ENCODE peak calls at places on chromosomes 3 and 15, in eight cellular contexts. K is tibial nerve, A is right cardiac atrium, S is RWPE1, C is ovary, P is H9, H is fibroblast of lung, J is lung. Z is an unnamed sample.

GRCh38 chr3:141306922-141307321 is 61.4 kb upstream of the ZBTB38 start:
- DNase-seq in K (no peak), A (no peak), S (no peak), C (no peak), P (no peak), H (no peak), J (no peak), Z (peak)

GRCh38 chr3:172315401-172316091 is 132.7 kb downstream of the GHSR start:
- DNase-seq in K (no peak), A (no peak), S (peak), C (no peak), P (no peak), H (peak), J (peak), Z (peak)

GRCh38 chr15:59299919-59300617 is 72.6 kb downstream of the MYO1E start:
- DNase-seq in K (peak), A (peak), S (peak), C (peak), P (no peak), H (peak), J (peak), Z (peak)

GRCh38 chr3:153146191-153147053 is 15.6 kb upstream of the RAP2B start:
- DNase-seq in K (no peak), A (no peak), S (no peak), C (no peak), P (no peak), H (no peak), J (no peak), Z (no peak)

GRCh38 chr3:126129408-126129891 is 45.5 kb upstream of the SLC41A3 start:
- DNase-seq in K (no peak), A (peak), S (peak), C (peak), P (peak), H (no peak), J (peak), Z (no peak)

GRCh38 chr3:24496529-24497482 is 2.2 kb upstream of the THRB start:
- DNase-seq in K (peak), A (peak), S (no peak), C (peak), P (peak), H (peak), J (peak), Z (peak)

GRCh38 chr3:139772539-139773500 is 95.0 kb upstream of the NMNAT3 start:
- DNase-seq in K (no peak), A (no peak), S (peak), C (no peak), P (no peak), H (peak), J (no peak), Z (no peak)

GRCh38 chr15:65245096-65245849 is 34.0 kb upstream of the CILP start:
- DNase-seq in K (no peak), A (peak), S (no peak), C (peak), P (no peak), H (peak), J (no peak), Z (peak)

GRCh38 chr15:89993344-89993743 is 7.8 kb upstream of the ZNF710 start:
- DNase-seq in K (no peak), A (no peak), S (no peak), C (no peak), P (no peak), H (no peak), J (no peak), Z (no peak)

GRCh38 chr15:77482570-77482969 is 61.9 kb downstream of the HMG20A start:
- DNase-seq in K (no peak), A (no peak), S (no peak), C (no peak), P (no peak), H (peak), J (no peak), Z (no peak)

GRCh38 chr3:122146466-122146865 is 37.0 kb upstream of the CASR start:
- DNase-seq in K (no peak), A (no peak), S (no peak), C (no peak), P (no peak), H (no peak), J (no peak), Z (no peak)

GRCh38 chr15:44435893-44436667 is 8.7 kb downstream of the CTDSPL2 start:
- DNase-seq in K (no peak), A (no peak), S (peak), C (no peak), P (no peak), H (peak), J (no peak), Z (no peak)

GRCh38 chr15:33834892-33835730 is 133.2 kb upstream of the CHRM5 start:
- DNase-seq in K (no peak), A (no peak), S (no peak), C (no peak), P (peak), H (no peak), J (no peak), Z (no peak)

GRCh38 chr3:8255771-8256170 is 245.9 kb upstream of the LMCD1 start:
- DNase-seq in K (no peak), A (no peak), S (no peak), C (no peak), P (no peak), H (no peak), J (no peak), Z (no peak)

GRCh38 chr3:98885851-98886250 is 15.6 kb downstream of the DCBLD2 start:
- DNase-seq in K (no peak), A (no peak), S (no peak), C (no peak), P (no peak), H (peak), J (no peak), Z (no peak)

GRCh38 chr15:80507131-80507530 is 102.9 kb downstream of the ARNT2 start:
- DNase-seq in K (no peak), A (no peak), S (no peak), C (no peak), P (no peak), H (no peak), J (no peak), Z (no peak)

GRCh38 chr3:195897853-195898415 is 10.4 kb downstream of the TNK2 start:
- DNase-seq in K (no peak), A (no peak), S (no peak), C (no peak), P (no peak), H (no peak), J (no peak), Z (no peak)

GRCh38 chr15:68420186-68420684 is 11.7 kb downstream of the ITGA11 start:
- DNase-seq in K (no peak), A (no peak), S (no peak), C (no peak), P (peak), H (peak), J (no peak), Z (peak)

GRCh38 chr3:103499967-103500366 is 1065.2 kb downstream of the ZPLD1 start:
- DNase-seq in K (no peak), A (no peak), S (no peak), C (no peak), P (no peak), H (peak), J (no peak), Z (no peak)

GRCh38 chr15:88142141-88142540 is 114.4 kb downstream of the NTRK3 start:
- DNase-seq in K (no peak), A (no peak), S (no peak), C (no peak), P (no peak), H (no peak), J (no peak), Z (no peak)

GRCh38 chr15:91894606-91895005 is 41.1 kb downstream of the SLCO3A1 start:
- DNase-seq in K (no peak), A (no peak), S (peak), C (no peak), P (no peak), H (no peak), J (no peak), Z (no peak)

GRCh38 chr3:189393598-189393997 is 221.8 kb downstream of the TPRG1 start:
- DNase-seq in K (no peak), A (no peak), S (peak), C (no peak), P (no peak), H (no peak), J (no peak), Z (no peak)

GRCh38 chr15:25426896-25427610 is 11.8 kb downstream of the UBE3A start:
- DNase-seq in K (no peak), A (no peak), S (no peak), C (no peak), P (no peak), H (no peak), J (no peak), Z (no peak)

GRCh38 chr15:92928351-92928750 is 28.2 kb downstream of the CHD2 start:
- DNase-seq in K (no peak), A (no peak), S (no peak), C (no peak), P (no peak), H (no peak), J (no peak), Z (no peak)

GRCh38 chr3:126525853-126526667 is 2.1 kb downstream of the CHST13 start:
- DNase-seq in K (no peak), A (no peak), S (no peak), C (no peak), P (no peak), H (no peak), J (no peak), Z (no peak)

GRCh38 chr3:42518800-42519567 is 16.5 kb downstream of the VIPR1 start:
- DNase-seq in K (no peak), A (peak), S (no peak), C (no peak), P (peak), H (no peak), J (no peak), Z (no peak)

GRCh38 chr3:107431048-107431297 is 53.7 kb downstream of the CCDC54 start:
- DNase-seq in K (peak), A (no peak), S (no peak), C (no peak), P (no peak), H (no peak), J (peak), Z (peak)

GRCh38 chr15:39591141-39591895 is 10.4 kb downstream of the THBS1 start:
- DNase-seq in K (no peak), A (no peak), S (no peak), C (no peak), P (no peak), H (peak), J (no peak), Z (no peak)

GRCh38 chr3:139455855-139456254 is 20.5 kb downstream of the RBP2 start:
- DNase-seq in K (no peak), A (no peak), S (no peak), C (no peak), P (no peak), H (no peak), J (no peak), Z (no peak)

GRCh38 chr3:112793311-112794081 is 53.2 kb downstream of the CD200R1L start:
- DNase-seq in K (no peak), A (peak), S (no peak), C (peak), P (no peak), H (no peak), J (no peak), Z (no peak)

GRCh38 chr15:81069356-81069755 is 64.7 kb upstream of the CFAP161 start:
- DNase-seq in K (no peak), A (no peak), S (no peak), C (no peak), P (no peak), H (no peak), J (no peak), Z (no peak)

GRCh38 chr3:120561251-120562045 is 34.7 kb upstream of the NDUFB4 start:
- DNase-seq in K (peak), A (peak), S (peak), C (peak), P (peak), H (peak), J (peak), Z (peak)

GRCh38 chr3:11136871-11137626 is 17.2 kb upstream of the HRH1 start:
- DNase-seq in K (peak), A (no peak), S (peak), C (peak), P (peak), H (peak), J (peak), Z (peak)

GRCh38 chr3:12753275-12754028 is 5.6 kb downstream of the TMEM40 start:
- DNase-seq in K (no peak), A (no peak), S (peak), C (no peak), P (no peak), H (no peak), J (no peak), Z (no peak)

GRCh38 chr3:12750658-12751071 is 8.4 kb downstream of the TMEM40 start:
- DNase-seq in K (no peak), A (no peak), S (no peak), C (no peak), P (no peak), H (peak), J (no peak), Z (no peak)

GRCh38 chr3:12751548-12751947 is 7.5 kb downstream of the TMEM40 start:
- DNase-seq in K (no peak), A (no peak), S (peak), C (no peak), P (no peak), H (peak), J (no peak), Z (no peak)

GRCh38 chr3:12752803-12753202 is 6.3 kb downstream of the TMEM40 start:
- DNase-seq in K (no peak), A (no peak), S (no peak), C (no peak), P (no peak), H (peak), J (no peak), Z (no peak)

DNA sequence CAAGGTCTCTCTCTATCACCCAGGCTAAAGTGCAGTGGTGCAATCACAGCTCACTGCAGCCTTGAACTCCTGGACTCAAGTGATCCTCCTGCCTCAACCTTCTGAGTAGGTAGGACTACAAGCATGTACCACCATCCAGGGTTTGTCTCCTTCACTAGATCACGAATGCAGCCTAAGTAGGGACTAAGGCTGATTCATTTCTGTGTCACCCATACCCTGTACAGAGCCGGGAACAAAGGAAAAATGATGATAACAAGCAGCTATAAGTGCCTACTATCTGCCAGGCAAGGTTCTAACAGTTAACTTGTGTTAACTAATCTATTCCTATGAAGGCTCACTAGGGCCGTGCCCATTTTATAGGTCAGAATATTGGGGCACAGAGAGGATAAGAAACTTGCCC is 6.9 kb downstream of the TMEM40 start:
- DNase-seq in K (no peak), A (no peak), S (no peak), C (no peak), P (no peak), H (no peak), J (no peak), Z (no peak)
- H3K27ac ChIP-seq in K (no peak), A (peak), S (no peak), C (no peak), P (no peak), H (no peak), J (peak), Z (peak)

GRCh38 chr3:13013994-13014754 is 59.1 kb downstream of the IQSEC1 start:
- DNase-seq in K (no peak), A (no peak), S (no peak), C (no peak), P (no peak), H (no peak), J (no peak), Z (no peak)
- H3K27ac ChIP-seq in K (peak), A (no peak), S (no peak), C (no peak), P (no peak), H (no peak), J (no peak), Z (no peak)

GRCh38 chr3:86938305-86938704 is 52.6 kb downstream of the VGLL3 start:
- DNase-seq in K (no peak), A (no peak), S (no peak), C (no peak), P (no peak), H (no peak), J (no peak), Z (no peak)

GRCh38 chr3:86938706-86939105 is 52.2 kb downstream of the VGLL3 start:
- DNase-seq in K (no peak), A (no peak), S (no peak), C (no peak), P (no peak), H (peak), J (no peak), Z (no peak)

GRCh38 chr3:86937306-86937791 is 53.6 kb downstream of the VGLL3 start:
- DNase-seq in K (peak), A (peak), S (peak), C (no peak), P (no peak), H (peak), J (no peak), Z (peak)

GRCh38 chr3:86930831-86931230 is 60.1 kb downstream of the VGLL3 start:
- DNase-seq in K (no peak), A (no peak), S (no peak), C (no peak), P (no peak), H (no peak), J (no peak), Z (no peak)

DNA sequence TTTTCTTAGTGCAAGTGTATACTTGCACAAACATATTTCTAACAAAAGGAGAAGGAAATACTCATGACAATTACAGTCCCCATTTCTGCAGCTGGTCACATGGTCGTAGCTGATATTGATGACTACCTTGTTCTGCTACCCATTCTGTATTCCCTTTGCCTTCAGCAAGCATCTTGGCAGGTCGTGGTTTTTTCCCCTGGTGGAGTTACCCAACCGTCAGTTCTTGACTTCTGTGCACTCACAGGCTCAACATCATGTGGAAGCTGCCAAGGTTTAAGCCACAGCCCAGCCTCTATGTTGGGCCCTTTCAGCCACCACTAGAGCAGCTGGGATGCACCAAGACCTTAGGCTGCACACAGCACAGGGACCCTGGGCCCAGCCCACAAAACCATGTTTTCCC is 56.1 kb downstream of the VGLL3 start:
- DNase-seq in K (no peak), A (peak), S (no peak), C (no peak), P (no peak), H (no peak), J (no peak), Z (no peak)
- H3K27ac ChIP-seq in K (no peak), A (no peak), S (no peak), C (no peak), P (no peak), H (no peak), J (no peak), Z (no peak)

GRCh38 chr15:70091649-70092461 is 5.9 kb downstream of the TLE3 start:
- DNase-seq in K (no peak), A (no peak), S (peak), C (no peak), P (no peak), H (peak), J (peak), Z (no peak)
- H3K27ac ChIP-seq in K (peak), A (no peak), S (peak), C (no peak), P (no peak), H (no peak), J (no peak), Z (no peak)

DNA sequence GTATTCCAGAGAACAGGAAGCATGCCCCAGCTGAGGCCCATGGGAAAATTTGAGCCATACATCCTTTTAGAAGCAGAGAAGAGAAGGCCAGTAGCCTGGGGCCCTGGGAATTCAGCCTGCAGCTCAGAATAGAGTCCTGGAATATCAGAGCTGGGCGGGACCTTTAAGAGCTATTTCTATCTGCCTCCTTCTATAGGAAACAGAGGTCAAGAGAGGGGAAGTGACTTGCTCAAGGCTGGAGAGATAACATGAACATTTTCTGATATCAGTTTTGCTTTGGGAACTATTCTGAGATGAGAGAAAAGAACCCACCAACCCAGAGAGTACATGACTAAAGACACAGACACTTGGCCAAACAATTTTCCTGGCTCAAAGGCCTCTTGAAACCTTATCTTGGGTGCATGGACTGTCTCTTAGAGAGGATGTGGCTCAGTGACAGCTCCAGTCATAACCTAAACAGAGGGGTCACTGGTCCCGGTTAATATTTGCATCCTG is 26.0 kb downstream of the MASP1 start:
- DNase-seq in K (no peak), A (peak), S (no peak), C (no peak), P (no peak), H (no peak), J (no peak), Z (no peak)
- H3K27ac ChIP-seq in K (no peak), A (peak), S (no peak), C (no peak), P (no peak), H (peak), J (peak), Z (peak)

GRCh38 chr3:124730920-124731297 is 657 bp downstream of the UMPS start:
- DNase-seq in K (no peak), A (no peak), S (no peak), C (peak), P (no peak), H (no peak), J (no peak), Z (no peak)
- H3K27ac ChIP-seq in K (peak), A (no peak), S (peak), C (no peak), P (no peak), H (peak), J (no peak), Z (no peak)

GRCh38 chr15:66700412-66700801 is 1.6 kb upstream of the SMAD6 start:
- DNase-seq in K (no peak), A (peak), S (no peak), C (no peak), P (no peak), H (no peak), J (no peak), Z (no peak)
- H3K27ac ChIP-seq in K (peak), A (peak), S (peak), C (no peak), P (no peak), H (peak), J (peak), Z (peak)

GRCh38 chr3:51311055-51311454 is 74.0 kb upstream of the MANF start:
- DNase-seq in K (no peak), A (no peak), S (peak), C (no peak), P (no peak), H (peak), J (no peak), Z (no peak)

GRCh38 chr3:51304230-51304629 is 80.9 kb upstream of the MANF start:
- DNase-seq in K (no peak), A (no peak), S (no peak), C (no peak), P (no peak), H (no peak), J (no peak), Z (no peak)

GRCh38 chr3:51306093-51306492 is 79.0 kb upstream of the MANF start:
- DNase-seq in K (no peak), A (no peak), S (no peak), C (no peak), P (no peak), H (no peak), J (no peak), Z (no peak)

DNA sequence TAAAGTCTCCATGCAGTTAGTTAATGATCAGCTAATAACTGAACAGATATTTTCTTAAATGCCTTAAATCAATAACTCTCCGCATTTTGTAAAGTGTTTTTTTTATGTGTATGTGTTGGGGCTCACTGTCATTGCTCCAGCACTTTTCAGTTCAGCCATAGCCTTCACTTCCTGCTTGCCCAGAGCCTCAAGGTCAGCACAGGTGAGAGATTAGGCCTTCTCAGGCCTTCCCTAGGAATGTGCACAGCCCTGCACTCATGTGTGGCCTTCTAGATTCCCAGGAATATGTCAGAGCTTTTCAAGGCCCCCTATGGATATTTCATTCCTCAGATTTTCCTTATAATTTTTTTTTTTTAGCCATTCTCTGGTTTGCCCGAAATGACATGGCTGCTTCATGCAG is 77.6 kb upstream of the MANF start:
- DNase-seq in K (no peak), A (no peak), S (no peak), C (no peak), P (no peak), H (no peak), J (no peak), Z (no peak)
- H3K27ac ChIP-seq in K (no peak), A (no peak), S (no peak), C (no peak), P (no peak), H (no peak), J (no peak), Z (no peak)